ENCODE peak calls at places on chromosomes 6 and 20, in seven cellular contexts. One of them, this sample, is unnamed.

GRCh38 chr20:38260378-38261053 is at the start of gene KIAA1755:
- DNase-seq in fibroblast of mammary gland: no peak
- DNase-seq in psoas muscle: peak
- DNase-seq in Panc1: no peak
- DNase-seq in GM23248: peak
- DNase-seq in OCI-LY7: no peak
- DNase-seq in CD8-positive, alpha-beta memory T cell: no peak
- DNase-seq in this sample: no peak

GRCh38 chr20:50913976-50914375 is 17.3 kb downstream of the ADNP start:
- DNase-seq in fibroblast of mammary gland: peak
- DNase-seq in psoas muscle: no peak
- DNase-seq in Panc1: no peak
- DNase-seq in GM23248: peak
- DNase-seq in OCI-LY7: no peak
- DNase-seq in CD8-positive, alpha-beta memory T cell: no peak
- DNase-seq in this sample: peak

GRCh38 chr20:7855545-7855944 is 84.7 kb downstream of the HAO1 start:
- DNase-seq in fibroblast of mammary gland: no peak
- DNase-seq in psoas muscle: no peak
- DNase-seq in Panc1: no peak
- DNase-seq in GM23248: peak
- DNase-seq in OCI-LY7: no peak
- DNase-seq in CD8-positive, alpha-beta memory T cell: no peak
- DNase-seq in this sample: peak

GRCh38 chr20:774016-774679 is 5.8 kb upstream of the SLC52A3 start:
- DNase-seq in fibroblast of mammary gland: no peak
- DNase-seq in psoas muscle: no peak
- DNase-seq in Panc1: no peak
- DNase-seq in GM23248: no peak
- DNase-seq in OCI-LY7: no peak
- DNase-seq in CD8-positive, alpha-beta memory T cell: no peak
- DNase-seq in this sample: no peak

GRCh38 chr20:62710886-62711702 is 2.5 kb downstream of the NTSR1 start:
- DNase-seq in fibroblast of mammary gland: no peak
- DNase-seq in psoas muscle: no peak
- DNase-seq in Panc1: no peak
- DNase-seq in GM23248: peak
- DNase-seq in OCI-LY7: no peak
- DNase-seq in CD8-positive, alpha-beta memory T cell: no peak
- DNase-seq in this sample: peak

GRCh38 chr6:93419304-93420162 is at the start of gene EPHA7:
- DNase-seq in fibroblast of mammary gland: peak
- DNase-seq in psoas muscle: peak
- DNase-seq in Panc1: peak
- DNase-seq in GM23248: peak
- DNase-seq in OCI-LY7: no peak
- DNase-seq in CD8-positive, alpha-beta memory T cell: no peak
- DNase-seq in this sample: peak

GRCh38 chr6:147586044-147586443 is 77.6 kb downstream of the SAMD5 start:
- DNase-seq in fibroblast of mammary gland: peak
- DNase-seq in psoas muscle: no peak
- DNase-seq in Panc1: no peak
- DNase-seq in GM23248: peak
- DNase-seq in OCI-LY7: no peak
- DNase-seq in CD8-positive, alpha-beta memory T cell: no peak
- DNase-seq in this sample: peak

GRCh38 chr6:140857734-140858380 is 1274.9 kb upstream of the GJE1 start:
- DNase-seq in fibroblast of mammary gland: peak
- DNase-seq in psoas muscle: no peak
- DNase-seq in Panc1: peak
- DNase-seq in GM23248: peak
- DNase-seq in OCI-LY7: no peak
- DNase-seq in CD8-positive, alpha-beta memory T cell: no peak
- DNase-seq in this sample: peak

GRCh38 chr6:152635949-152636674 is 1.1 kb downstream of the SYNE1 start:
- DNase-seq in fibroblast of mammary gland: peak
- DNase-seq in psoas muscle: no peak
- DNase-seq in Panc1: no peak
- DNase-seq in GM23248: peak
- DNase-seq in OCI-LY7: peak
- DNase-seq in CD8-positive, alpha-beta memory T cell: peak
- DNase-seq in this sample: peak

GRCh38 chr6:33075568-33076405 is at the start of gene HLA-DPB1:
- DNase-seq in fibroblast of mammary gland: peak
- DNase-seq in psoas muscle: no peak
- DNase-seq in Panc1: no peak
- DNase-seq in GM23248: peak
- DNase-seq in OCI-LY7: peak
- DNase-seq in CD8-positive, alpha-beta memory T cell: peak
- DNase-seq in this sample: peak

GRCh38 chr20:51579137-51579536 is 36.6 kb upstream of the NFATC2 start:
- DNase-seq in fibroblast of mammary gland: peak
- DNase-seq in psoas muscle: no peak
- DNase-seq in Panc1: no peak
- DNase-seq in GM23248: peak
- DNase-seq in OCI-LY7: no peak
- DNase-seq in CD8-positive, alpha-beta memory T cell: no peak
- DNase-seq in this sample: no peak

GRCh38 chr6:99219788-99220187 is 129.7 kb downstream of the FAXC start:
- DNase-seq in fibroblast of mammary gland: no peak
- DNase-seq in psoas muscle: no peak
- DNase-seq in Panc1: no peak
- DNase-seq in GM23248: no peak
- DNase-seq in OCI-LY7: no peak
- DNase-seq in CD8-positive, alpha-beta memory T cell: no peak
- DNase-seq in this sample: peak

GRCh38 chr20:49318091-49318429 is 40.2 kb upstream of the ZNFX1 start:
- DNase-seq in fibroblast of mammary gland: no peak
- DNase-seq in psoas muscle: no peak
- DNase-seq in Panc1: no peak
- DNase-seq in GM23248: no peak
- DNase-seq in OCI-LY7: no peak
- DNase-seq in CD8-positive, alpha-beta memory T cell: no peak
- DNase-seq in this sample: no peak

GRCh38 chr20:49319204-49319809 is 41.5 kb upstream of the ZNFX1 start:
- DNase-seq in fibroblast of mammary gland: no peak
- DNase-seq in psoas muscle: no peak
- DNase-seq in Panc1: no peak
- DNase-seq in GM23248: no peak
- DNase-seq in OCI-LY7: no peak
- DNase-seq in CD8-positive, alpha-beta memory T cell: no peak
- DNase-seq in this sample: no peak

GRCh38 chr20:49316704-49317103 is 38.8 kb upstream of the ZNFX1 start:
- DNase-seq in fibroblast of mammary gland: no peak
- DNase-seq in psoas muscle: no peak
- DNase-seq in Panc1: no peak
- DNase-seq in GM23248: no peak
- DNase-seq in OCI-LY7: no peak
- DNase-seq in CD8-positive, alpha-beta memory T cell: no peak
- DNase-seq in this sample: no peak

GRCh38 chr20:49320460-49320859 is 42.6 kb upstream of the ZNFX1 start:
- DNase-seq in fibroblast of mammary gland: peak
- DNase-seq in psoas muscle: no peak
- DNase-seq in Panc1: no peak
- DNase-seq in GM23248: peak
- DNase-seq in OCI-LY7: peak
- DNase-seq in CD8-positive, alpha-beta memory T cell: no peak
- DNase-seq in this sample: peak

GRCh38 chr20:49318430-49319203 is 40.8 kb upstream of the ZNFX1 start:
- DNase-seq in fibroblast of mammary gland: no peak
- DNase-seq in psoas muscle: no peak
- DNase-seq in Panc1: no peak
- DNase-seq in GM23248: peak
- DNase-seq in OCI-LY7: no peak
- DNase-seq in CD8-positive, alpha-beta memory T cell: peak
- DNase-seq in this sample: peak
- H3K4me3 ChIP-seq in fibroblast of mammary gland: no peak
- H3K4me3 ChIP-seq in psoas muscle: peak
- H3K4me3 ChIP-seq in Panc1: peak
- H3K4me3 ChIP-seq in GM23248: peak
- H3K4me3 ChIP-seq in OCI-LY7: no peak
- H3K4me3 ChIP-seq in CD8-positive, alpha-beta memory T cell: peak
- H3K4me3 ChIP-seq in this sample: peak

GRCh38 chr20:3710703-3711417 is 1.5 kb downstream of the SIGLEC1 start:
- DNase-seq in fibroblast of mammary gland: peak
- DNase-seq in psoas muscle: peak
- DNase-seq in Panc1: no peak
- DNase-seq in GM23248: peak
- DNase-seq in OCI-LY7: peak
- DNase-seq in CD8-positive, alpha-beta memory T cell: peak
- DNase-seq in this sample: peak
- H3K4me3 ChIP-seq in fibroblast of mammary gland: no peak
- H3K4me3 ChIP-seq in psoas muscle: peak
- H3K4me3 ChIP-seq in Panc1: no peak
- H3K4me3 ChIP-seq in GM23248: no peak
- H3K4me3 ChIP-seq in OCI-LY7: no peak
- H3K4me3 ChIP-seq in CD8-positive, alpha-beta memory T cell: no peak
- H3K4me3 ChIP-seq in this sample: no peak

GRCh38 chr20:35741892-35742740 is at the start of gene RBM39:
- DNase-seq in fibroblast of mammary gland: peak
- DNase-seq in psoas muscle: peak
- DNase-seq in Panc1: peak
- DNase-seq in GM23248: peak
- DNase-seq in OCI-LY7: peak
- DNase-seq in CD8-positive, alpha-beta memory T cell: peak
- DNase-seq in this sample: peak

GRCh38 chr20:35742741-35743523 is 872 bp upstream of the RBM39 start:
- DNase-seq in fibroblast of mammary gland: peak
- DNase-seq in psoas muscle: no peak
- DNase-seq in Panc1: no peak
- DNase-seq in GM23248: peak
- DNase-seq in OCI-LY7: peak
- DNase-seq in CD8-positive, alpha-beta memory T cell: no peak
- DNase-seq in this sample: no peak

GRCh38 chr20:35739294-35740163 is 2.5 kb downstream of the RBM39 start:
- DNase-seq in fibroblast of mammary gland: peak
- DNase-seq in psoas muscle: no peak
- DNase-seq in Panc1: no peak
- DNase-seq in GM23248: peak
- DNase-seq in OCI-LY7: peak
- DNase-seq in CD8-positive, alpha-beta memory T cell: no peak
- DNase-seq in this sample: peak

GRCh38 chr20:35738410-35739179 is 3.5 kb downstream of the RBM39 start:
- DNase-seq in fibroblast of mammary gland: no peak
- DNase-seq in psoas muscle: no peak
- DNase-seq in Panc1: no peak
- DNase-seq in GM23248: no peak
- DNase-seq in OCI-LY7: no peak
- DNase-seq in CD8-positive, alpha-beta memory T cell: no peak
- DNase-seq in this sample: no peak

DNA sequence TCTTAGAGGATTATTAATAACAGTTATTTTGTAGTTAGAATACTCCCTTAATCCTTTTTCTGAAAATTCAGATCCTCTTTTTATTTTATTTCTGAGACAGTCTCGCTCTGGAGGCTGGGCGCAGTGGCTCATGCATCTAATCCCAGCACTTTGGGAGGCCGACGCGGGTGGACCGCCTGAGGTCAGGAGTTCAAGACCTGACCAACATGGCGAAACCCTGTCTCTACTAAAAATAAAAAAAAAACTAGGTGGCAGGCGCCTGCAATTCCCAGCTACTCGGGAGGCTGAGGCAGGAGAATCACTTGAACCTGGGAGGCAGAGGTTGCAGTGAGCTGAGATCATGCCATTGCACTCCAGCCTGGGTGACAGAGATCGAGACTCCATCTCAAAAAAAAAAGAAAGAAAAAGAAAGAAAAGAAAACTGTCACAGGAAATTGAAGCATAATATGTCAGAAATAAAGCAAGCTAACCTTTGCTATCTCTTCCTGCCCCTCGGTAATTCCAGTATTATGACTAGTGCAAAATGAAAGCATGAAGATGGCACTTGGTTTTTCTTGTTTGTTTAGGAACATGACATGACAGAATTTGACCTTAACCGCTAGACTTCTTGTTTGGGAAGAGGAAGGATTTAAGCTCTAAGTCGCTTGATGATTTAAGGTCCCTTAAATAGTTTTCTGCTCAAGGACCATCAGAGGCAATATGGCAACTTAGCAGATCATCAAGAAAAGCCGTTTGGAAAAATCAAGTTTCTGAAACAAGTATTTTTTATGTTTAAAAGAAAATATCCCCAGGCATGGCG is 1.8 kb upstream of the RBM39 start:
- DNase-seq in fibroblast of mammary gland: no peak
- DNase-seq in psoas muscle: no peak
- DNase-seq in Panc1: no peak
- DNase-seq in GM23248: no peak
- DNase-seq in OCI-LY7: peak
- DNase-seq in CD8-positive, alpha-beta memory T cell: no peak
- DNase-seq in this sample: no peak
- H3K4me3 ChIP-seq in fibroblast of mammary gland: no peak
- H3K4me3 ChIP-seq in psoas muscle: peak
- H3K4me3 ChIP-seq in Panc1: no peak
- H3K4me3 ChIP-seq in GM23248: peak
- H3K4me3 ChIP-seq in OCI-LY7: peak
- H3K4me3 ChIP-seq in CD8-positive, alpha-beta memory T cell: peak
- H3K4me3 ChIP-seq in this sample: no peak

GRCh38 chr6:4947716-4948115 is 56.1 kb downstream of the RPP40 start:
- DNase-seq in fibroblast of mammary gland: no peak
- DNase-seq in psoas muscle: no peak
- DNase-seq in Panc1: no peak
- DNase-seq in GM23248: no peak
- DNase-seq in OCI-LY7: no peak
- DNase-seq in CD8-positive, alpha-beta memory T cell: no peak
- DNase-seq in this sample: no peak

GRCh38 chr6:4950849-4951533 is 52.8 kb downstream of the RPP40 start:
- DNase-seq in fibroblast of mammary gland: no peak
- DNase-seq in psoas muscle: no peak
- DNase-seq in Panc1: no peak
- DNase-seq in GM23248: no peak
- DNase-seq in OCI-LY7: no peak
- DNase-seq in CD8-positive, alpha-beta memory T cell: peak
- DNase-seq in this sample: peak

GRCh38 chr6:4953440-4953839 is 50.4 kb downstream of the RPP40 start:
- DNase-seq in fibroblast of mammary gland: no peak
- DNase-seq in psoas muscle: no peak
- DNase-seq in Panc1: no peak
- DNase-seq in GM23248: no peak
- DNase-seq in OCI-LY7: no peak
- DNase-seq in CD8-positive, alpha-beta memory T cell: peak
- DNase-seq in this sample: no peak

GRCh38 chr6:4948781-4949450 is 54.9 kb downstream of the RPP40 start:
- DNase-seq in fibroblast of mammary gland: no peak
- DNase-seq in psoas muscle: no peak
- DNase-seq in Panc1: no peak
- DNase-seq in GM23248: no peak
- DNase-seq in OCI-LY7: no peak
- DNase-seq in CD8-positive, alpha-beta memory T cell: peak
- DNase-seq in this sample: peak

DNA sequence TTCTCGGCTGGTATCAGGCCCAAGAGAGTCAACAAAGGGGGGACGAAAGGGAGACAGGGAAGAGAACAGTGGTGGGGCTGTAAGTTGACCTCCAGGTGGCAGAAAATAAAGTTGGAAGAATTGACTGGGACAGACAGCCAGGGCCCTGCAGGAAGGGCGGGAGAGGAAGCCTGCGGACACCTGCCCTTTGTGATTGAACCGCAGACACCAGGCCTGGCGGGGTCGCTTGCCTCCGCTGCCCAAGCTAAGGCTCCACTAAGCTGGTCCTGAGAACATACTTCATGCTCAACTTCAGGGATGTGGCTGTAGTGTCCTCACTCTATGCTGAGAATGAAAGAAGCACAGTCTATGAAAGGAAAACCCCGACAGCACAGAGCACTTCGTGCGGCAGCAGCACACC is 53.8 kb downstream of the RPP40 start:
- DNase-seq in fibroblast of mammary gland: no peak
- DNase-seq in psoas muscle: no peak
- DNase-seq in Panc1: no peak
- DNase-seq in GM23248: no peak
- DNase-seq in OCI-LY7: no peak
- DNase-seq in CD8-positive, alpha-beta memory T cell: peak
- DNase-seq in this sample: no peak
- H3K4me3 ChIP-seq in fibroblast of mammary gland: no peak
- H3K4me3 ChIP-seq in psoas muscle: no peak
- H3K4me3 ChIP-seq in Panc1: no peak
- H3K4me3 ChIP-seq in GM23248: no peak
- H3K4me3 ChIP-seq in OCI-LY7: no peak
- H3K4me3 ChIP-seq in CD8-positive, alpha-beta memory T cell: no peak
- H3K4me3 ChIP-seq in this sample: no peak

This sample was measured in epithelial cell of esophagus.